ENCODE peak calls at places on chromosomes 12 and 14, in six cellular contexts. B, Y, E, X, S and G are unnamed samples.

GRCh38 chr14:60632257-60632656 is 17.0 kb downstream of the SIX1 start:
- DNase-seq in B (no peak), Y (no peak), E (no peak), X (no peak), S (no peak), G (no peak)

GRCh38 chr12:120631097-120631496 is 9.3 kb upstream of the CABP1 start:
- DNase-seq in B (no peak), Y (no peak), E (no peak), X (no peak), S (no peak), G (no peak)

GRCh38 chr12:104083769-104084475 is 19.6 kb downstream of the HCFC2 start:
- DNase-seq in B (no peak), Y (no peak), E (no peak), X (no peak), S (no peak), G (no peak)

GRCh38 chr14:20477211-20477876 is 8.1 kb downstream of the PNP start:
- DNase-seq in B (peak), Y (no peak), E (peak), X (no peak), S (peak), G (no peak)

GRCh38 chr14:101019541-101019940 is 116.0 kb upstream of the RTL1 start:
- DNase-seq in B (no peak), Y (no peak), E (no peak), X (no peak), S (no peak), G (peak)

GRCh38 chr12:82524020-82524419 is 162.7 kb upstream of the TMTC2 start:
- DNase-seq in B (no peak), Y (no peak), E (no peak), X (no peak), S (no peak), G (no peak)

GRCh38 chr14:24259282-24260025 is 3.5 kb downstream of the TGM1 start:
- DNase-seq in B (no peak), Y (no peak), E (no peak), X (no peak), S (no peak), G (no peak)

GRCh38 chr12:57771271-57771872 is 533 bp downstream of the METTL1 start:
- DNase-seq in B (peak), Y (peak), E (peak), X (peak), S (peak), G (peak)

GRCh38 chr14:22047105-22047504 is 373.5 kb upstream of the OR4E1 start:
- DNase-seq in B (no peak), Y (peak), E (no peak), X (no peak), S (peak), G (peak)

GRCh38 chr14:75559451-75560187 is 18.8 kb upstream of the FLVCR2 start:
- DNase-seq in B (peak), Y (no peak), E (peak), X (no peak), S (peak), G (no peak)

GRCh38 chr12:78062781-78063180 is 232.1 kb downstream of the NAV3 start:
- DNase-seq in B (peak), Y (no peak), E (peak), X (no peak), S (no peak), G (no peak)

GRCh38 chr12:52058631-52059324 is 7.5 kb downstream of the NR4A1 start:
- DNase-seq in B (peak), Y (no peak), E (peak), X (no peak), S (no peak), G (no peak)

GRCh38 chr12:113860950-113861349 is 105.2 kb downstream of the RBM19 start:
- DNase-seq in B (peak), Y (no peak), E (peak), X (no peak), S (peak), G (peak)

GRCh38 chr14:65847065-65847847 is 434.7 kb downstream of the FUT8 start:
- DNase-seq in B (no peak), Y (no peak), E (no peak), X (no peak), S (no peak), G (no peak)

GRCh38 chr14:96501746-96502620 is at the start of gene PAPOLA:
- DNase-seq in B (peak), Y (peak), E (peak), X (peak), S (peak), G (peak)
- H4K8ac ChIP-seq in B (peak), Y (peak), E (peak), X (peak), S (peak), G (no peak)

DNA sequence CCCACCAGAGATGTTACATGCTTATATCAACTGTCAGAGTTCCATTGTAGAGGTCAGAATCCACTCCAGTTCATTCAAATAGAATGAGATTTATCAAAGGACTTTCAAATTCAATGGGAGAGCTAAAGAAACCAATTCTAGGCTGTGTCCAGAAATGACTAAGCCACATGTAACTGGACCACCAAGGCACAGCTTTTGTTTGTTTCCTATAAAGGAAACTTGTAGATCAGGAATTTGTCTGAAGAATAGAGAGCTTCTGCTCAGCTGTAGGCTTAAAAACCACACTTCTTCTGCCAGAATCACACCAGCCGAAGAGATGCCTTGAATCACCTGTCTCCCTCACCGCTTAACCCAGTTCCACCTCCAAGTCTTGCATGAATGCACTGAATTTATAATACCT is 134.0 kb upstream of the NEDD1 start:
- DNase-seq in B (no peak), Y (no peak), E (no peak), X (no peak), S (no peak), G (no peak)
- H3K14ac ChIP-seq in B (no peak), Y (no peak), E (no peak), X (no peak), S (no peak), G (no peak)

GRCh38 chr12:6278439-6279255 is 31.8 kb upstream of the PLEKHG6 start:
- DNase-seq in B (peak), Y (peak), E (peak), X (peak), S (peak), G (peak)
- H4K8ac ChIP-seq in B (peak), Y (no peak), E (peak), X (peak), S (peak), G (no peak)

GRCh38 chr12:124500232-124501079 is 67.0 kb downstream of the NCOR2 start:
- DNase-seq in B (peak), Y (peak), E (peak), X (peak), S (peak), G (peak)
- H3K14ac ChIP-seq in B (peak), Y (peak), E (peak), X (no peak), S (peak), G (peak)

DNA sequence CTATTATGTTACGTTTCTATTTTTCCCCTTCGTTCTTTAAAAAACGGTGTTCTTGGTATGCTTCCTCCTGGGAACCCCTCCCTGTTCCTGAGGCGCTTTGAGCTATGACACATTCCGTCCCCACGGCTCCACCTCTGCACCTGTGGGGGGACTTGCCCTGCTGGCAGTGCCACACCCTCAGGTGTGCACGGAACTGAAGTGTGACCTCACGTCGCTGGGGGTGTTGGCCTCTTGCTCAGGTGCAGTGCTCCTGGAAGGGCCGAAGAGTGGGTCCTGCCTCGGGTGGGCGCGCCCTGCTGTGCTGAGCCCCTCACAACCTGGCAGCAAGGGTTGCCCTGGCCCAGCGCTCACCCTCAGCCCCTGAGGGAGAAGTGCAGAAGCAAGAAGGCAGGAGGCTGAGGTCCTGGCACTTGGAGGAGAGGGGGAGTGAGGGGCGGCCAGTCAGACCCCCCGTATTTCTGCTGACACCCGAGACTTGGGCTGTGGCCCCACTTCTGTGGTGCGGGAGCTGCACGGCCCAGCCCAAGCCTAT is 4.9 kb downstream of the AMN start:
- DNase-seq in B (no peak), Y (no peak), E (no peak), X (no peak), S (no peak), G (no peak)
- H4K8ac ChIP-seq in B (no peak), Y (peak), E (no peak), X (peak), S (no peak), G (no peak)

DNA sequence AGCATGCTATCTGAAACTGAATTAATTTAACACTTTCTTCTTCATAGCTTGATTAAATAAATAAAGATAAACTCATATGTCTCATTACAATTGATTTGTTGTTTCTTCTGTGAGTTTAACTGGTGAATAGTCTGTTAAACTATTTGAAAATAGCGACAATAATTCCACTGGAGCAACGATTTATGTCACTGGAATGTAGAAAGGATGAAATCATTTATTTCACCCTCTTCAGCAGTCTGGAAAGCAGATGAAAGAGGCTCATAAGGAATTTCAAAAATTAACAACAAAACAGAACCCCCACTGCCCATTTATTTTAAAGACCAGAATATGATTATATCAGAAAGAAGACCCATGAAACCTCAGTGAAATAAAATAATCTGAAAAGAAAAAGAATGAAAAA is 1165.1 kb upstream of the USP15 start:
- DNase-seq in B (peak), Y (no peak), E (no peak), X (no peak), S (no peak), G (no peak)
- H3K14ac ChIP-seq in B (no peak), Y (no peak), E (no peak), X (no peak), S (no peak), G (no peak)

DNA sequence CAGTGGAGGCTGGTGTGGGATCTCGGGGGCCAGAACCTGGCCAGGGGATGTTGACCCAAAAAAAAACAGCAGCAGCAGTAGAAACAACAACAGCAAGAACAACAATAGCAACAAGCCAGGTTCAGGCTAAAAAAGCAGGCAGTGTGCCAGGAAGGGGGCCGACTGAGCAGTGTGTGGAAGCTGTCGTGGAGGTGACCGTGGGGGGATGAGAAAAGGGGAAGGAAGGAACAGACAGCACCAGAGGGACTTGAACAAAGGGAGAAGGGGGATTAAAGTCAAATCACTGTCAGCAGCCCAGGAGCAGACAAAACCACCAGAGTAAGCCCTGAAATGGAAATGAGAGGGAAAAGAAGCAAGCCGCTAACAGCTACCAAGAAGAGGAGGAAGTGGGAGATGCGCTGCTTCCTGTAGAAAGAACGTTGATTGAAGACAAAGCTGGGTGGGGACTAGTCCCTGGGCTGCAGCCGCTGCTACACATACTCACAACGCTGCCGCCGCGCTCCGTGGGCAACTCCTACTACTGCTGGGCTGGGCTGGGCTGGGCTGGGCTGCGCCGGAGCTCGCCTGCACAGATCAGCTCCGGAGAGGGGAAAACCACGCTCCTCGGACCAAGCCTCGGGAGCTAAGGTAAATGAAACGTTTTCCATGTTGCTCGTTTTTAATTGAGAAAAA is at the start of gene GNG2:
- DNase-seq in B (peak), Y (peak), E (peak), X (no peak), S (peak), G (peak)
- H4K8ac ChIP-seq in B (peak), Y (no peak), E (peak), X (peak), S (no peak), G (no peak)

DNA sequence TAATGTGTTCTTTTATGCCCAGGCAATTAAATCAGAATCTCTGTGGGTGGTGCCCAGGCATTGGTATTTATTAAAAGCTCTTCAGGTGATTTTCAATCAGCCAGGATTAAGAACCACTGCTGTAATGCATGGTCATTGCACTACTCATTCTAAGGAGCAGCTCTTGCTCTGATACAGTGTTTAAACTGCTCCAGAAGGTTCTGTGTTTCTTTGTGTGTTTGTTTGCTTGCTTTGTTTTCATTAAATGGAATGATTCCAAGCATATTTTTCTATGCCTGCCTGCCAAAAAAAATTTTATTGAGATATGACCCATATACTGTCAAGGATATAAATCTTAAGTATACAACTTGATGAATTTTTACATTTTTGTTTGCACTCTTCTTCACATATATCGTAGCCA is 54.0 kb downstream of the KCNK13 start:
- DNase-seq in B (no peak), Y (no peak), E (no peak), X (no peak), S (no peak), G (no peak)
- H3K14ac ChIP-seq in B (no peak), Y (no peak), E (no peak), X (no peak), S (no peak), G (no peak)